ENCODE peak calls at places on chromosomes 4 and X, in seven cellular contexts. M is NT2/D1, L is K562, I is trophoblast cell, Q is SK-N-SH, W is mammary epithelial cell, R is HCT116. C is an unnamed sample.

GRCh38 chr4:48137766-48138349 is 3.8 kb upstream of the TXK start:
- DNase-seq in M (no peak), Q (no peak), I (no peak), W (no peak), L (no peak), R (no peak), C (no peak)

GRCh38 chrX:120251471-120252011 is 929 bp downstream of the ZBTB33 start:
- DNase-seq in R (no peak), I (peak; percentile 73), M (no peak), L (peak; percentile 19), Q (peak; percentile 40), W (peak; percentile 9), C (peak; percentile 71)

GRCh38 chrX:30865612-30866011 is 23.4 kb downstream of the TAB3 start:
- DNase-seq in Q (no peak), W (no peak), L (no peak), M (no peak), I (no peak), R (no peak), C (no peak)

GRCh38 chr4:60013458-60013857 is 1186.7 kb upstream of the ADGRL3 start:
- DNase-seq in Q (no peak), W (no peak), L (no peak), R (no peak), I (no peak), M (no peak), C (no peak)

GRCh38 chrX:18534949-18535348 is 109.5 kb downstream of the CDKL5 start:
- DNase-seq in M (no peak), W (peak; percentile 18), L (no peak), I (no peak), Q (no peak), R (no peak), C (no peak)

GRCh38 chrX:151488677-151489076 is 74.8 kb upstream of the PASD1 start:
- DNase-seq in W (peak; percentile 5), M (no peak), Q (peak; percentile 5), L (peak; percentile 25), I (no peak), R (peak; percentile 4), C (peak; percentile 72)

GRCh38 chrX:114344756-114345155 is 239.1 kb upstream of the HTR2C start:
- DNase-seq in Q (peak; percentile 31), W (peak; percentile 16), I (no peak), M (peak; percentile 27), L (peak; percentile 24), R (peak; percentile 26), C (peak; percentile 87)

GRCh38 chr4:82780398-82781231 is 18.0 kb downstream of the SCD5 start:
- DNase-seq in L (no peak), M (no peak), I (no peak), W (no peak), R (no peak), Q (peak; percentile 69), C (peak; percentile 92)

GRCh38 chrX:37685452-37686347 is at the start of gene XK:
- DNase-seq in Q (peak; percentile 57), L (peak; percentile 76), W (peak; percentile 19), M (peak; percentile 73), R (peak; percentile 71), I (peak; percentile 16), C (no peak)

GRCh38 chr4:142840516-142841123 is 5.5 kb downstream of the INPP4B start:
- DNase-seq in W (no peak), I (no peak), L (no peak), R (peak; percentile 38), Q (peak; percentile 21), M (no peak), C (peak; percentile 60)

GRCh38 chr4:86942185-86942666 is 7.4 kb downstream of the AFF1 start:
- DNase-seq in I (no peak), L (peak; percentile 60), R (no peak), W (no peak), Q (no peak), M (no peak), C (no peak)

GRCh38 chr4:147052361-147052760 is 106.7 kb upstream of the TTC29 start:
- DNase-seq in I (no peak), M (no peak), W (peak; percentile 54), L (no peak), R (no peak), Q (no peak), C (no peak)

GRCh38 chr4:125828316-125828715 is 513.6 kb downstream of the FAT4 start:
- DNase-seq in I (no peak), L (no peak), M (no peak), Q (no peak), R (no peak), W (no peak), C (no peak)

GRCh38 chrX:56289449-56289848 is 57.3 kb downstream of the KLF8 start:
- DNase-seq in I (no peak), W (no peak), Q (no peak), M (no peak), L (no peak), R (no peak), C (no peak)

GRCh38 chrX:54695231-54695630 is 102.8 kb downstream of the ITIH6 start:
- DNase-seq in I (no peak), M (no peak), R (no peak), L (no peak), Q (no peak), W (peak; percentile 44), C (no peak)

GRCh38 chrX:44072631-44073030 is 99.4 kb upstream of the NDP start:
- DNase-seq in W (no peak), Q (no peak), L (no peak), R (no peak), M (no peak), I (no peak), C (no peak)

GRCh38 chrX:2549874-2550273 is 49.1 kb upstream of the DHRSX start:
- DNase-seq in I (no peak), L (no peak), R (no peak), Q (no peak), W (no peak), M (no peak), C (no peak)

GRCh38 chr4:118224239-118224829 is 128.5 kb downstream of the PRSS12 start:
- DNase-seq in I (no peak), L (peak; percentile 18), Q (peak; percentile 30), R (peak; percentile 67), W (peak; percentile 40), M (peak; percentile 18), C (peak; percentile 81)

GRCh38 chrX:72604112-72604511 is 31.5 kb upstream of the HDAC8 start:
- DNase-seq in I (no peak), Q (no peak), R (no peak), W (no peak), M (no peak), L (no peak), C (no peak)

GRCh38 chrX:13380230-13380629 is 60.4 kb upstream of the ATXN3L start:
- DNase-seq in W (peak; percentile 76), I (no peak), M (no peak), L (no peak), R (no peak), Q (no peak), C (no peak)

GRCh38 chrX:72272868-72273267 is 4.2 kb downstream of the RPS4X start:
- DNase-seq in R (no peak), Q (no peak), I (no peak), W (peak; percentile 84), M (no peak), L (no peak), C (no peak)

GRCh38 chr4:88900432-88900831 is 156.6 kb downstream of the FAM13A start:
- DNase-seq in M (no peak), R (no peak), W (peak; percentile 20), L (no peak), I (no peak), Q (no peak), C (no peak)

GRCh38 chrX:34612036-34612435 is 45.0 kb downstream of the TMEM47 start:
- DNase-seq in L (no peak), Q (no peak), R (no peak), M (no peak), W (no peak), I (no peak), C (no peak)

GRCh38 chr4:56276547-56276946 is 110.7 kb downstream of the AASDH start:
- DNase-seq in W (peak; percentile 2), L (no peak), R (no peak), M (no peak), I (peak; percentile 55), Q (no peak), C (no peak)

GRCh38 chr4:56910172-56910967 is 2.7 kb downstream of the REST start:
- DNase-seq in Q (no peak), L (no peak), M (no peak), R (no peak), W (no peak), I (no peak), C (no peak)

GRCh38 chrX:9291666-9292065 is 173.2 kb upstream of the TBL1X start:
- DNase-seq in R (no peak), W (no peak), L (no peak), Q (no peak), I (no peak), M (peak; percentile 39), C (no peak)
- H3K4me3 ChIP-seq in R (no peak overlapping the region), W (no peak overlapping the region), L (no peak overlapping the region), Q (no peak overlapping the region), I (no peak overlapping the region), M (peak overlapping the region; percentile 13), C (no peak overlapping the region)

GRCh38 chrX:48598645-48599044 is 1.4 kb downstream of the WDR13 start:
- DNase-seq in W (no peak), R (no peak), I (no peak), M (no peak), L (no peak), Q (no peak), C (no peak)
- H3K9ac ChIP-seq in W (no peak overlapping the region), R (peak overlapping the region; percentile 86), I (no peak overlapping the region), M (peak overlapping the region; percentile 2), L (peak overlapping the region; percentile 3), Q (peak overlapping the region; percentile 95), C (peak overlapping the region; percentile 89)

GRCh38 chr4:6198768-6199343 is 1.5 kb downstream of the JAKMIP1 start:
- DNase-seq in I (no peak), R (no peak), W (peak; percentile 5), M (no peak), Q (peak; percentile 89), L (no peak), C (no peak)
- H3K4me3 ChIP-seq in I (no peak overlapping the region), R (no peak overlapping the region), W (no peak overlapping the region), M (peak overlapping the region; percentile 61), Q (peak overlapping the region; percentile 54), L (no peak overlapping the region), C (no peak overlapping the region)

GRCh38 chr4:7367361-7367760 is 67.4 kb downstream of the PSAPL1 start:
- DNase-seq in L (no peak), R (no peak), Q (no peak), W (no peak), M (no peak), I (no peak), C (no peak)

GRCh38 chr4:7365472-7366179 is 69.1 kb downstream of the PSAPL1 start:
- DNase-seq in I (no peak), R (no peak), M (no peak), W (no peak), Q (peak; percentile 62), L (no peak), C (no peak)

GRCh38 chr4:7366180-7366957 is 68.4 kb downstream of the PSAPL1 start:
- DNase-seq in W (no peak), M (no peak), R (no peak), L (no peak), Q (peak; percentile 53), I (no peak), C (no peak)

GRCh38 chr4:7367894-7368293 is 66.8 kb downstream of the PSAPL1 start:
- DNase-seq in I (no peak), Q (no peak), L (no peak), M (no peak), R (no peak), W (no peak), C (no peak)

DNA sequence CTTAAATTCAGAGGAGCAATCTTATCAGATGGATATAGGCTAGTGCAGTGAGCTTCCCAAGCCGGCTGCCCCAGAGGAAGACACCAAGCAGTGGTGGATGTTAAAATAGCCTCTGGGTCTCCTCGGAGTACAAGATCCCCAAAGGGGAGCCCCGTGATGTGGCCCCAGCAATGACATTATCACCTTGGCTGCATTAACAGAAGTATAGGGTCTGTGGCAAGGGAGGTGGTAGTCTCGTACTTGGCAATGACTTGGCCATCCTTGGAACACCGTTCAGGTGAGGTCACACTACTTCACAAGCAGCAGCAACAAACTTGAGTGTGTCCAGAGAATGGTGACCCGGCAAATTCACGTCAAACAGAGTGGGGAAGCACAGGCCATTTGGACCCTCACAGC is 67.8 kb downstream of the PSAPL1 start:
- DNase-seq in W (no peak), I (no peak), L (no peak), R (no peak), Q (no peak), M (no peak), C (no peak)
- H3K9ac ChIP-seq in W (no peak overlapping the region), I (no peak overlapping the region), L (no peak overlapping the region), R (no peak overlapping the region), Q (no peak overlapping the region), M (no peak overlapping the region), C (no peak overlapping the region)

C was measured in Karpas-422.